ENCODE peak calls at places on chromosomes 4 and X, in four cellular contexts. One of them, this sample, is unnamed.
A peak's percentile ranks its signal among the peaks of the same experiment; 100 is the strongest.

GRCh38 chr4:7434766-7435150 is at the start of gene PSAPL1:
- DNase-seq in BE2C: peak; percentile 54
- DNase-seq in H9: peak; percentile 74
- DNase-seq in GM23338: peak; percentile 38
- DNase-seq in this sample: peak; percentile 90

GRCh38 chr4:126489826-126490463 is 1142.8 kb upstream of the INTU start:
- DNase-seq in GM23338: no peak
- DNase-seq in H9: no peak
- DNase-seq in BE2C: no peak
- DNase-seq in this sample: no peak

GRCh38 chr4:98377626-98378025 is 116.4 kb downstream of the RAP1GDS1 start:
- DNase-seq in BE2C: no peak
- DNase-seq in H9: no peak
- DNase-seq in GM23338: no peak
- DNase-seq in this sample: no peak

GRCh38 chr4:6986067-6986780 is 56.9 kb upstream of the TADA2B start:
- DNase-seq in BE2C: peak; percentile 69
- DNase-seq in GM23338: peak; percentile 44
- DNase-seq in H9: no peak
- DNase-seq in this sample: peak; percentile 74

GRCh38 chr4:992297-993110 is 700 bp downstream of the SLC26A1 start:
- DNase-seq in BE2C: no peak
- DNase-seq in H9: no peak
- DNase-seq in GM23338: no peak
- DNase-seq in this sample: no peak

GRCh38 chr4:25089058-25089763 is 58.5 kb upstream of the LGI2 start:
- DNase-seq in H9: no peak
- DNase-seq in GM23338: no peak
- DNase-seq in BE2C: no peak
- DNase-seq in this sample: no peak

GRCh38 chr4:37241646-37242045 is 2.9 kb upstream of the NWD2 start:
- DNase-seq in BE2C: no peak
- DNase-seq in H9: no peak
- DNase-seq in GM23338: no peak
- DNase-seq in this sample: no peak

GRCh38 chr4:102687982-102688433 is 72.8 kb downstream of the MANBA start:
- DNase-seq in BE2C: no peak
- DNase-seq in H9: no peak
- DNase-seq in GM23338: no peak
- DNase-seq in this sample: no peak

GRCh38 chr4:122827258-122827887 is 742 bp downstream of the FGF2 start:
- DNase-seq in GM23338: peak; percentile 45
- DNase-seq in BE2C: peak; percentile 36
- DNase-seq in H9: no peak
- DNase-seq in this sample: peak; percentile 73

GRCh38 chr4:48483777-48484493 is 792 bp downstream of the SLC10A4 start:
- DNase-seq in H9: peak; percentile 45
- DNase-seq in GM23338: peak; percentile 54
- DNase-seq in BE2C: peak; percentile 59
- DNase-seq in this sample: peak; percentile 78

GRCh38 chr4:73528171-73528570 is 46.6 kb downstream of the AFM start:
- DNase-seq in H9: no peak
- DNase-seq in GM23338: no peak
- DNase-seq in BE2C: no peak
- DNase-seq in this sample: no peak

GRCh38 chr4:10102193-10102980 is 14.2 kb downstream of the WDR1 start:
- DNase-seq in BE2C: no peak
- DNase-seq in H9: no peak
- DNase-seq in GM23338: no peak
- DNase-seq in this sample: no peak

GRCh38 chr4:10102981-10103330 is 13.6 kb downstream of the WDR1 start:
- DNase-seq in GM23338: no peak
- DNase-seq in BE2C: no peak
- DNase-seq in H9: no peak
- DNase-seq in this sample: no peak

GRCh38 chr4:10100734-10101216 is 15.8 kb downstream of the WDR1 start:
- DNase-seq in BE2C: no peak
- DNase-seq in GM23338: no peak
- DNase-seq in H9: no peak
- DNase-seq in this sample: no peak

GRCh38 chr4:10099521-10100325 is 16.9 kb downstream of the WDR1 start:
- DNase-seq in BE2C: no peak
- DNase-seq in GM23338: no peak
- DNase-seq in H9: no peak
- DNase-seq in this sample: no peak

DNA sequence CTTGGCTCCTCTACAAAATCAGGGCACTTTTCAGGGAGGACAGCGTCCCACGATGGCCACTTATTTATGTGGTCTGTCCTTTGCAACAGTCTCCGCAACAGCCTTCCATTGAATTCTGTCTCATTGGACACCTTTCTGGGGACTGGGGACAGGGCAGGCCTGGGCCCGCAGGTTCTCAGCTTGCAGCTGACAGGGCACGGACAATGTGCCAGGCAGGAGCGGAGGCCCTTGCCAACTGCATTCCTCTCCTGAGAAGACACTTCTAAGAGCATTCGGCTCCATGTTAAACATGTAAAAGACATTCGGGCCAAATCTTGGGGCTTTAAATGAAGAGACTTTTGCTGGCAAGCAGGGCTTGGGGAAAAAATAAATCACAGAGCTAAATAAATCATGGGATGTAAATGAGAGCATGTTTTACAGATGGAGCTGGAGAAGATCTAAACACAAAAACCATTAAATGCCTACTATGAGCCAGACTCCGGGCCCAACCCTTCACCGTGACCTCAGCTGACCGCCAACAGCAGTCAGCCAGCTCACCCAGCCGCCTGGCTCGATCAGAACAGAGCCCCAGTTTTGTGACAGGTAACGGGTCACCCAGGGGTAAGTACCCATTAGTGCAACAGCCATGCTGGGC is 14.9 kb downstream of the WDR1 start:
- DNase-seq in GM23338: no peak
- DNase-seq in H9: no peak
- DNase-seq in BE2C: no peak
- DNase-seq in this sample: no peak
- H3K4me1 ChIP-seq in GM23338: peaks cover 9% of the 10 kb centered on the region
- H3K4me1 ChIP-seq in H9: peaks cover 3% of the 10 kb centered on the region
- H3K4me1 ChIP-seq in BE2C: no peaks in the 10 kb centered on the region
- H3K4me1 ChIP-seq in this sample: peaks cover 24% of the 10 kb centered on the region

GRCh38 chr4:17552427-17552826 is 24.6 kb upstream of the LAP3 start:
- DNase-seq in GM23338: no peak
- DNase-seq in H9: no peak
- DNase-seq in BE2C: peak; percentile 45
- DNase-seq in this sample: no peak
- H3K4me1 ChIP-seq in GM23338: no peaks in the 10 kb centered on the region
- H3K4me1 ChIP-seq in H9: no peaks in the 10 kb centered on the region
- H3K4me1 ChIP-seq in BE2C: no peaks in the 10 kb centered on the region
- H3K4me1 ChIP-seq in this sample: no peaks in the 10 kb centered on the region

DNA sequence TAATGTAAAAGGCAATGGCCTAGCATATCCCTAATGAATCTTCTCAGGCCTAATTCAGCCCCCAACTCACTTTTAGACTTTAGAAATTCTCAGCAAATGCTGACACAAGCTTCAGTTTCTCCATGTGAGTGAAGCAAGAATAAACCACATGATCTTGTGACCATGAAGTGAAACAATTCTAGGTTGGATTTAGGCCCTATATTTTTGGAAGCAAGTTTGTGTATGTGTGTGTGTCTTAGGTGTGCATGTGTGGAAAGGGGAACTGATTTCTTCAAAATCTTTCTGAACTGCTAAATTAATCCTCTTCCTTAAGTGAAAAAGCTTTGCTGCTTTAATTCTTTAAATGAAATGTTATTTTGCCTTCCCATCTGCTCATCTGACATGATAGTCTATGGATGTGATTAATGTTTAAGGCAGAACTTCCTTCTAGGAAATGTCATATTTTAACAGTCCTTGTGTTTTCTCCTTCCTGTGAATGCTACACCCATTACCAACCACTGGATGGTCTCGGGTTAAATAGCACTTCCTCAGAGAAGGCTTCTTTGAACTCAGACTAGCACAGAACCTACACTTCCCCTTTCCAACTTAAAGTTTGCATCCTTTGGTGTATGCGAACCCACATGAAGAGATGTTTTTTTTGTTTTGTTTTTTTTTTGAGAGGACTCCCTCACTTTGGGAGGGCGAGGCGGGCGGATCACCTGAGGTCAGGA is 1.2 kb upstream of the TMEM144 start:
- DNase-seq in BE2C: no peak
- DNase-seq in H9: no peak
- DNase-seq in GM23338: peak; percentile 14
- DNase-seq in this sample: no peak
- H3K4me1 ChIP-seq in BE2C: no peaks in the 10 kb centered on the region
- H3K4me1 ChIP-seq in H9: no peaks in the 10 kb centered on the region
- H3K4me1 ChIP-seq in GM23338: no peaks in the 10 kb centered on the region
- H3K4me1 ChIP-seq in this sample: peaks cover 4% of the 10 kb centered on the region

GRCh38 chr4:152680988-152681731 is 1.4 kb upstream of the TMEM154 start:
- DNase-seq in GM23338: no peak
- DNase-seq in BE2C: no peak
- DNase-seq in H9: no peak
- DNase-seq in this sample: peak; percentile 64
- H3K4me1 ChIP-seq in GM23338: peaks cover 39% of the 10 kb centered on the region
- H3K4me1 ChIP-seq in BE2C: peaks cover 3% of the 10 kb centered on the region
- H3K4me1 ChIP-seq in H9: peaks cover 4% of the 10 kb centered on the region
- H3K4me1 ChIP-seq in this sample: peaks cover 6% of the 10 kb centered on the region

GRCh38 chr4:76547167-76547760 is 112.2 kb downstream of the SHROOM3 start:
- DNase-seq in BE2C: no peak
- DNase-seq in GM23338: no peak
- DNase-seq in H9: no peak
- DNase-seq in this sample: no peak

GRCh38 chr4:76548704-76549103 is 113.7 kb downstream of the SHROOM3 start:
- DNase-seq in GM23338: no peak
- DNase-seq in BE2C: no peak
- DNase-seq in H9: no peak
- DNase-seq in this sample: no peak

GRCh38 chr4:76543378-76543777 is 108.3 kb downstream of the SHROOM3 start:
- DNase-seq in GM23338: no peak
- DNase-seq in H9: no peak
- DNase-seq in BE2C: no peak
- DNase-seq in this sample: no peak

GRCh38 chr4:76545161-76545884 is 110.3 kb downstream of the SHROOM3 start:
- DNase-seq in H9: no peak
- DNase-seq in BE2C: no peak
- DNase-seq in GM23338: no peak
- DNase-seq in this sample: no peak

DNA sequence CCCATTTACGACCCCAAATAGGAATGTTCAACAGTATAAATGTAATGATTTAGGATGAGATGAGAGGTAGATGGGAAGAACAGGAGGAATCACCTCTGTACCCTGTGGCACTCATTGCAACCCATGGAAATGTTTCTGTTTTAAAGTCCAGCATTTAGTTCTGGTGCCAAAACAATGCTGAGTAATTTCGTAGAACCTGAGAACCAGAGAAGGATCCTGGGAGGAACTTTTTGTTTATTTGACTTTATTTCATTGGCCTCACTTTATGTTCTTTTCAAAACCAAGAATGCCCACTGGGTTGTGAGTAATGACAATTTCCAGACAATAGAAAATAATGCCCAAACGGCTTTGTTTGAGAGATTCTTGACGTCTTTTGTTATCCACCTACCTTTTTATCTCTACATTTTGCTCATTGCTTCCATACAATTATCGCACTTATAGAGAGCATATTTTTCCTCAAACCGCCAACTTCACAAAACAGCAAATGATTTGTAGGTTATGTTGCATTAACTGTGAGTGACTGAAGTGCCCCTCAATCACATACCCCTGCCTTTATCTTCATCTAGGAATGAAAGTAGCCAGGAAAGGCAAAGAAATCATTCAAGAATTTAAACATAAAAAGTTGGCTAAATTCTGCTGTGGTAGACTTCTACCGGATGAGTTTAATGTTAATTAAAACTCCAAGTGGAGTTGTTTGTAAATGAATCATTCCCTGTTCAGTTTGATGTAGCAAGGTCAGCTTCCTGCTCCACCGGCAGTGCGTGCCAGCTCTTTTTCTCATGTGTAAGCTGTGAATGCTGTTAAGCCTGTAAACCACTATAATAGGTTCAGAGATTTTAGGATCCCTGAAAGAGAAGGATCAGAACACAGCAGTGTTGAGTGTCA is 111.5 kb downstream of the SHROOM3 start:
- DNase-seq in BE2C: no peak
- DNase-seq in GM23338: no peak
- DNase-seq in H9: no peak
- DNase-seq in this sample: peak; percentile 64
- H3K4me1 ChIP-seq in BE2C: no peaks in the 10 kb centered on the region
- H3K4me1 ChIP-seq in GM23338: peaks cover 36% of the 10 kb centered on the region
- H3K4me1 ChIP-seq in H9: peaks cover 4% of the 10 kb centered on the region
- H3K4me1 ChIP-seq in this sample: no peaks in the 10 kb centered on the region

DNA sequence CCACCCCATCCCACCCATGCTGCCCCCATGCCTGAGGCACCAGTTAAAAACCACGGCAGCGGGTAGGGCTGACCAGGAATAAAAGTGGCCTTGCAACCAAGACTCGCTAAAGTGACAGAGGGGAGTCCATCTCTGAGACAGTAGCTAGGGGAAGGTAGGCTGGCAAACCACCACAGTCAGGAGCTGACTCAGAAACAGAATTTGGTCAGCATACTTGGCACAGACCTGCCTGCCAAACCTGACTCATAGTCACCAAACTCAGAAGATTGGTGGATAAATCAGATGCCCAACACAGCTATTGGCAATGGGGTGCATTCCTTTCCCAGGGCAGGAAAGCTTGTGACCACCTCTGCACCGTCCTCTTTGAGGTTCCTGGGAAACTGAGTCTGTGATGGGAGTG is 193.8 kb downstream of the BCOR start:
- DNase-seq in BE2C: no peak
- DNase-seq in GM23338: no peak
- DNase-seq in H9: no peak
- DNase-seq in this sample: no peak
- H3K4me1 ChIP-seq in BE2C: no peaks in the 10 kb centered on the region
- H3K4me1 ChIP-seq in GM23338: no peaks in the 10 kb centered on the region
- H3K4me1 ChIP-seq in H9: peaks cover 12% of the 10 kb centered on the region
- H3K4me1 ChIP-seq in this sample: no peaks in the 10 kb centered on the region

DNA sequence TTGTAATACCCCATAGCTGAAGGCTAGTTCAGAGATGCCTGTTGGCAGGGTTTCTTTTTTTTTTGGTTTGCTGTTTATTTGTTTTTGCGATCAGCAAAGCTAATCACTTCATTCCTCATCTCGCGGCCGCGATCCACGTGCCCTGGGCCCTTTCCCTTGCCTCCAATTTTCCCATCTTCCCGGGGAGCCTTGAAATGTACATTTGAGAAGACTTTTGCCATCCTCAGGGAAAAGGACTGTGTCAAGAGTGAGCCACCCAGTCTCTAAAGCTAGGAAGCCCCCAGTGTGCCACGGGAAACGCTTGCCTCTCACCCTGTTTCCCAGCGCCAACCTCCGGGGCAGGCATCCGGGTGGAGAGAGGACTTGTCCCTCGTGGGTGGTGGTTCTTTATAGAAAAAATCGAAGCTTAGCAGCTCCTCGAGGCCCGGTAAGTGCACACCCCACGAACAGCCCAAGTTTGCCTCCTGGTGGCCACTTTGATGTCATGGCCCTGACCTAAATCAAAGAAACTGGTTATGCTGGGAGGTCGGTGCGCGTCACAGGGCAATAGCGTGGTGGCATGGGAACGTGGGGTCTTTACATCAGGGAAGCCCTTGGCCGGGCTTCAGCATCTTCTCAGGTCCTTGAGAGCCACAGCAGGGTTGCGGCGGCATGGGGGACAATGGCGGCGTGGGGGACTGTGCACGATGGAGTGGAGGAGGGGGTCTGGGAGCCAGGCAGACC is 42.0 kb downstream of the MAP7D3 start:
- DNase-seq in BE2C: peak; percentile 45
- DNase-seq in H9: peak; percentile 47
- DNase-seq in GM23338: peak; percentile 57
- DNase-seq in this sample: peak; percentile 76
- H3K4me1 ChIP-seq in BE2C: no peaks in the 10 kb centered on the region
- H3K4me1 ChIP-seq in H9: no peaks in the 10 kb centered on the region
- H3K4me1 ChIP-seq in GM23338: peaks cover 3% of the 10 kb centered on the region
- H3K4me1 ChIP-seq in this sample: no peaks in the 10 kb centered on the region

GRCh38 chr4:86961103-86961502 is 26.3 kb downstream of the AFF1 start:
- DNase-seq in GM23338: no peak
- DNase-seq in H9: no peak
- DNase-seq in BE2C: no peak
- DNase-seq in this sample: no peak
- H3K4me1 ChIP-seq in GM23338: peaks cover 58% of the 10 kb centered on the region
- H3K4me1 ChIP-seq in H9: peaks cover 24% of the 10 kb centered on the region
- H3K4me1 ChIP-seq in BE2C: peaks cover 9% of the 10 kb centered on the region
- H3K4me1 ChIP-seq in this sample: peaks cover 38% of the 10 kb centered on the region